ENCODE peak calls at places on chromosome 9, in five cellular contexts. A is H1, K is K562, O is HepG2, Q is GM12878. I is an unnamed sample. For H4K20me1, the result is how much of the 10 kb centered on the place peaks cover.

GRCh38 chr9:36116593-36116992 is 19.9 kb upstream of the GLIPR2 start:
- DNase-seq in O (no peak), A (no peak), K (no peak), Q (no peak), I (no peak)

GRCh38 chr9:106920701-106921283 is 57.8 kb downstream of the ZNF462 start:
- DNase-seq in K (no peak), A (no peak), Q (no peak), O (peak), I (no peak)

GRCh38 chr9:136171009-136171800 is 33.7 kb downstream of the LHX3 start:
- DNase-seq in Q (no peak), O (peak), K (no peak), A (peak), I (peak)

GRCh38 chr9:69180670-69181069 is 6.6 kb downstream of the TJP2 start:
- DNase-seq in Q (no peak), O (peak), K (peak), A (no peak), I (no peak)

GRCh38 chr9:134178394-134178780 is 14.0 kb upstream of the RNU6ATAC start:
- DNase-seq in O (no peak), K (no peak), Q (no peak), A (no peak), I (no peak)

GRCh38 chr9:132142883-132143282 is 19.0 kb upstream of the NTNG2 start:
- DNase-seq in Q (no peak), O (no peak), K (no peak), A (no peak), I (no peak)

GRCh38 chr9:36597412-36598178 is 24.9 kb downstream of the MELK start:
- DNase-seq in Q (no peak), O (peak), K (peak), A (no peak), I (peak)

GRCh38 chr9:72930828-72931227 is 22.0 kb downstream of the ALDH1A1 start:
- DNase-seq in Q (no peak), O (no peak), K (no peak), A (no peak), I (peak)

GRCh38 chr9:86405086-86405491 is 50.9 kb upstream of the TUT7 start:
- DNase-seq in A (no peak), Q (no peak), O (peak), K (no peak), I (no peak)

GRCh38 chr9:106643211-106643930 is 219.6 kb upstream of the ZNF462 start:
- DNase-seq in Q (no peak), A (no peak), K (no peak), O (no peak), I (no peak)

GRCh38 chr9:7177383-7177782 is 419.6 kb downstream of the KDM4C start:
- DNase-seq in O (no peak), Q (no peak), A (no peak), K (no peak), I (no peak)

GRCh38 chr9:126071076-126071750 is 255.4 kb upstream of the MVB12B start:
- DNase-seq in Q (no peak), K (no peak), O (no peak), A (no peak), I (no peak)

GRCh38 chr9:127977877-127978647 is 2.7 kb downstream of the EEIG1 start:
- DNase-seq in O (no peak), A (no peak), K (peak), Q (no peak), I (peak)

GRCh38 chr9:118961857-118962256 is 407.4 kb downstream of the BRINP1 start:
- DNase-seq in O (no peak), A (peak), Q (no peak), K (no peak), I (peak)

GRCh38 chr9:35035851-35036701 is 36.3 kb downstream of the VCP start:
- DNase-seq in A (peak), Q (no peak), K (no peak), O (no peak), I (peak)

GRCh38 chr9:134434896-134435506 is 108.7 kb downstream of the RXRA start:
- DNase-seq in O (peak), A (no peak), K (no peak), Q (no peak), I (no peak)

GRCh38 chr9:3507395-3508077 is 18.3 kb downstream of the RFX3 start:
- DNase-seq in K (peak), O (no peak), A (no peak), Q (no peak), I (no peak)

GRCh38 chr9:14326264-14326826 is 12.4 kb upstream of the NFIB start:
- DNase-seq in A (no peak), Q (no peak), O (no peak), K (no peak), I (no peak)

GRCh38 chr9:21506910-21507795 is 25.0 kb upstream of the IFNE start:
- DNase-seq in K (no peak), Q (no peak), A (no peak), O (no peak), I (no peak)

GRCh38 chr9:98973546-98973921 is 29.8 kb downstream of the COL15A1 start:
- DNase-seq in Q (no peak), A (no peak), O (no peak), K (no peak), I (no peak)

GRCh38 chr9:109115931-109116541 is 3.7 kb downstream of the TMEM245 start:
- DNase-seq in A (no peak), O (no peak), Q (no peak), K (no peak), I (no peak)

DNA sequence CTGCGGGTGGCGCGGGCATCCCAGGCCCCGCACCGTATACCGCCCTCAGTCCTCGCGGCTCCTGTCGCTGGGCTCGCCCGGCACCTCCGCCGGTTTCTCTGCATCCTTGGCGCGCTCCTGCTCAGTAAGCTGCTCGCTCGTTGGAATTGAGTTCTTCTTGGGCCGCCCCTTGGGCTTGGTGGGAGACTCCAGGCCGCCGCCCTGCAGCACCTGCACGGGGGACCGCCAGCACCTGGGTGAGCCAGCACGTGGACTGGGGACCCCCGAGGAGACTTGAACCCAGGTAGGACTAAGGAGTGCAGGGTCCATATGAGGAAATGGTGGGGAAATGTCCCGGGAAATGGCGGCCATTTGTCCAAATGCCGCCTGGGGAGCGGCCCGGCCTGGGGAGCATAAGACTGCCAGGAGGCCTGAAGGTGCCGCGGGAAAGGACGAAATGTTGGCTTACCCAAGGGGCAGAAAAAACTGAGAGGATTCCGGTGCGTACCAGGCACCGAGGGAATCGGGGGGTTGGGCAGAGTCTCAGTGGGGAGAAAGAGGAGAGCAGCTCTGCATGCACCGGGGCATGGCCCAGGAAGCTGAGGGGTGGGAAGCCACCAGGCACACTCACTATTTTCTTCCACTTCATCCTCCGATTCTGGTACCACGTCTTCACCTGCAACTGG is 2.9 kb downstream of the BARX1 start:
- DNase-seq in Q (no peak), O (no peak), K (no peak), A (no peak), I (peak)
- H2AFZ ChIP-seq in Q (no peak), O (no peak), K (no peak), A (no peak), I (peak)

DNA sequence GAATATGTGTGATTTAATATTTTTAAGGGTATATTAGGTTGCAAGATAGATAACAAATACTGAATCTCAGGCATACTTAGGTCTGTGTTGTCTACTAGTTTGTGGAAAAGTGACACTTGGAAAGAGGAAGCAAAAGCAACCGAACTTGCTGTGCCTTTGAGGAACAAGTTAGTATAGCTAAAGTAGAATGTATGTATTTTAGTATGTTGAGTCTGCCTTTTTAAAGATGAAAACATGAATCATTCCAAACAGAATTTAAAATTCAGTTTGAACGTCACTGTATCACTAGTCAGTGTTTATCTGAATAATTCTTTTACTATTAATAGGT is 12.9 kb downstream of the TLE4 start:
- DNase-seq in A (no peak), O (no peak), K (no peak), Q (no peak), I (no peak)
- H4K20me1 ChIP-seq in A (under half), O (under half), K (under half), Q (under half), I (under half)

GRCh38 chr9:18056269-18056992 is 417.5 kb upstream of the ADAMTSL1 start:
- DNase-seq in A (no peak), O (no peak), K (no peak), Q (no peak), I (no peak)
- TF ChIP-seq CREB1 in A (no peak), O (no peak), K (no peak), Q (no peak), I (no peak)

DNA sequence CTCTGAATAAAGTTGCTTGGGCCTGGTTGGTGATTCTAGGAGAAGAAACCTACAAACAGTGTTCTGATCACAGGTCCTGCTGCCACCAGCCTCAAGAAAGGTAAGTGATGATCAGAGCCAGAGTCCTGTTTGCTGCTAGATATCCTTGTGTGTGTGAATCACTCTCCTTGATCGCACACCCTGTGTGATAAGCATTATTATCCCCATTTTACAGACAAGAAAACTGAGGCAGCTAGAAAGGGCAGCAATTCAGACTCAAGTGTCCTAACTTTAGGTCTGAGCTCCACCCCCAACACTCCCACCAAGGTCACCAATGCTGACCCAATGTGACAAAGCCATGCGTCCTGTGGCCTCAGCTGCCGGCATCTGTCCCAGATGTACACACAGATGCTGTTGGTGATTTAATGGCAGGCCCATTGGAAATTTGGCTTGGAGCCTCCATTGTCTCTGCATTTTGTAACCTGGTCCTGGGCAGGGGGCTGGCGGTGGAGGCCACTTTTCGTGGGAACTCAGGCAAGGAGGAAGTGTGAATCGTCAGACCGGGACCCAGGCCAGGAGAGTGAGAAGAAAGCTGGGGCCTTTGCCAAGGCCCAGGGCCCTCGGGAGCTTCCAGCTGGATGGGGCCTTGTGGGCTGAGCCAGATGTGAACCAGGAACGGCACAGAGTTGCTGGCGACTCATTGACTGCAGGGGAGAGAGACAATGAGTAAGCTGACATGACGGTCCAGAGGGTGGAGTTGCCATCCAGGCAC is 29.8 kb upstream of the GGTA1 start:
- DNase-seq in A (no peak), O (no peak), K (no peak), Q (no peak), I (no peak)
- H2AFZ ChIP-seq in A (peak), O (no peak), K (no peak), Q (no peak), I (no peak)

GRCh38 chr9:19271081-19271480 is 40.6 kb downstream of the DENND4C start:
- DNase-seq in A (no peak), Q (no peak), K (no peak), O (no peak), I (no peak)
- H4K20me1 ChIP-seq in A (under half), Q (under half), K (under half), O (under half), I (under half)

DNA sequence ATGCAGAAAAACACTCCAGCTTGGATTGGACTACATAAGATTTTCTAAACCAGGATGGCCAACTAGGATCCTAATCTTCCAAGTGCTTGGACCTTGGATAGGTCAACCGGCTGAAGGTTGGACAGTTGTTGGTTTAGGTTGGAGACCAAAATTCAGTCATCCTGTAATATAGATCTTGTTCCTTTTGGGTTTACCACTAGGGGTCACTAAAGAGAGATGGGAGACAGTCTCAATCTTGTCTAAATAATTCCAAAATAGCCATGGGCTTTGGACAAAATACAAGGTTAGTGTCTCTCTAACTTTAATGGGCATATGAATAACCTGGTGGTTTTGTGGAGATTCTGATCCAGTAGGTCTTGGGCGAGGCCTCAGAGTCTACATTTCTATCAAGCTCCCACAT is 148.7 kb upstream of the ERCC6L2 start:
- DNase-seq in Q (no peak), K (peak), A (no peak), O (peak), I (peak)
- TF ChIP-seq CREB1 in Q (no peak), K (no peak), A (no peak), O (no peak), I (no peak)

DNA sequence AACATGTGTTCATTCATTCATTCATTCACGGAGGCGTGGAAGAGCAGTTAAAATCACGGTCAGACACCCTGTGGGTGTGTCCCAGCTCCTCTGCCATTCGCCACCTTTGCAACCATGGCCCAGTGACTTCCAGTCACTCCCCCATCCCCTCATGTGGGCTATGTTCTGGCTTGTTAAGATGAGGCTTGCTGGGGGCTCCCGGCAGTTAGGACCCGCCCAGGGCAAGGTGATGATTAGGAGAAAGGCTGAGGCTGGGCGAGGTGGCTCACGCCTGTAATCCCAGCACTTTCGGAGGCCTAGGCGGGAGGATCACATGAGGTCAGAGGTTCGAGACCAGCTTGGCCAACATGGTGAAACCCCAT is 24.9 kb upstream of the PTGES start:
- DNase-seq in Q (no peak), A (no peak), O (no peak), K (no peak), I (no peak)
- H2AFZ ChIP-seq in Q (no peak), A (no peak), O (no peak), K (peak), I (peak)

DNA sequence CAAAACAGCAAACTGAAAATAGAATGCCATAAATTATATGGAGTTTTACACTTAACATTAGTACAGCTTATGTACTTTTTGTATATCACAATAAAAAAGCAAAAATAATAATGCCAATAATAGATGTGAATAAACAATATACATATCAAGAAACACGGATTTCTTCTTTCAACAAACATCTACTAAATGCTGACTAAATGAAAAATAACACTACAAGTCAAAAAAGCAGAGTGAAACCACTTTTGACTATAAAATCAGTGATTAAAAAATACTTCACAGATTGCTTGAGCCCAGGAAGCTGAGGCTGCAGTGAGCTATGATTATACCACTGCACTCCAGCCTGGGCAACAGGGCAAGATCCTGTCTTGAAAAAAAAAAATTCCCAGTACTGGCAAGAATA is 32.2 kb downstream of the FANCC start:
- DNase-seq in A (no peak), Q (no peak), O (no peak), K (no peak), I (no peak)
- H4K20me1 ChIP-seq in A (under half), Q (under half), O (under half), K (under half), I (under half)